ENCODE peak calls at places on chromosomes 13 and 19, in five cellular contexts. M is SK-N-SH, C is HCT116, X is HepG2, T is GM12878. K is an unnamed sample.

GRCh38 chr13:99717959-99718674 is 216.8 kb downstream of the TM9SF2 start:
- DNase-seq in X (no peak), T (no peak), C (no peak), M (no peak), K (no peak)

GRCh38 chr19:32404939-32405430 is 585 bp upstream of the DPY19L3 start:
- DNase-seq in T (no peak), C (no peak), M (no peak), X (peak; percentile 19), K (no peak)

GRCh38 chr13:51785592-51786424 is 18.2 kb downstream of the DHRS12 start:
- DNase-seq in X (no peak), T (no peak), M (peak; percentile 85), C (no peak), K (peak; percentile 45)

GRCh38 chr19:41175825-41176734 is 16.9 kb upstream of the CYP2S1 start:
- DNase-seq in T (no peak), X (peak; percentile 96), C (peak; percentile 92), M (no peak), K (no peak)

GRCh38 chr19:20238025-20238623 is 71.1 kb downstream of the ZNF486 start:
- DNase-seq in M (peak; percentile 80), T (peak; percentile 0), C (no peak), X (no peak), K (peak; percentile 20)

GRCh38 chr13:43876366-43876765 is 3.2 kb downstream of the CCDC122 start:
- DNase-seq in T (no peak), M (no peak), X (no peak), C (no peak), K (no peak)

GRCh38 chr19:1169921-1170885 is 3.9 kb downstream of the SBNO2 start:
- DNase-seq in M (peak; percentile 87), X (no peak), C (no peak), T (no peak), K (no peak)

GRCh38 chr13:25771641-25772478 is 280.0 kb downstream of the SHISA2 start:
- DNase-seq in M (no peak), T (no peak), X (no peak), C (no peak), K (no peak)

GRCh38 chr13:73195091-73195490 is 136.3 kb downstream of the KLF5 start:
- DNase-seq in T (no peak), X (no peak), M (no peak), C (no peak), K (no peak)

GRCh38 chr19:51329411-51329810 is 12.5 kb downstream of the VSIG10L start:
- DNase-seq in M (no peak), T (no peak), X (no peak), C (no peak), K (no peak)

GRCh38 chr19:51327066-51327985 is 14.6 kb downstream of the VSIG10L start:
- DNase-seq in T (no peak), C (no peak), X (peak; percentile 59), M (no peak), K (peak; percentile 96)

GRCh38 chr19:51333836-51334460 is 8.0 kb downstream of the VSIG10L start:
- DNase-seq in M (peak; percentile 58), T (no peak), X (no peak), C (peak; percentile 27), K (peak; percentile 49)

GRCh38 chr19:51331193-51331592 is 10.7 kb downstream of the VSIG10L start:
- DNase-seq in T (no peak), M (no peak), C (no peak), X (no peak), K (no peak)

GRCh38 chr19:51330366-51330765 is 11.6 kb downstream of the VSIG10L start:
- DNase-seq in T (no peak), C (no peak), X (no peak), M (no peak), K (no peak)
- TF ChIP-seq ZBTB33 in T (no peak), C (no peak), X (no peak), M (no peak), K (no peak)

DNA sequence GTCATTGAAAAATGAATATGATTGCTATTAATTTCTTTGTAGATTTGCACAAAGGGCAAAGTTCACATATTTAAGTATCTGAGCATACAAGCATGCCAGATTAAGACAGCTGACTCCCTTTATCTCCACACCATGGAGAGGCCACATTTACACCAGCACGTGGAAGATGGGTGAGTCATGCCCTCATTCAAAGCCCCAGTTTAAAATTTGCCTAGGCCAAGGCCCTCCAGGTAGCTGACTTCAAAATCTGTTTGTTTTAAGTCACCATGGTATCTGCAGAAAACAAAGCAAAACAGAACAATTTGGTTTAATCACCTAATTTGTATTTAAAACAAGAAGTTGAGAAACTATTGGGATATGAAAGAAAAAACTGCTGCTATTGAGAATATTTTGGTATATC is 109.2 kb downstream of the ESD start:
- DNase-seq in T (no peak), X (peak; percentile 80), M (no peak), C (peak; percentile 3), K (no peak)
- TF ChIP-seq ZBTB33 in T (no peak), X (no peak), M (no peak), C (no peak), K (no peak)

DNA sequence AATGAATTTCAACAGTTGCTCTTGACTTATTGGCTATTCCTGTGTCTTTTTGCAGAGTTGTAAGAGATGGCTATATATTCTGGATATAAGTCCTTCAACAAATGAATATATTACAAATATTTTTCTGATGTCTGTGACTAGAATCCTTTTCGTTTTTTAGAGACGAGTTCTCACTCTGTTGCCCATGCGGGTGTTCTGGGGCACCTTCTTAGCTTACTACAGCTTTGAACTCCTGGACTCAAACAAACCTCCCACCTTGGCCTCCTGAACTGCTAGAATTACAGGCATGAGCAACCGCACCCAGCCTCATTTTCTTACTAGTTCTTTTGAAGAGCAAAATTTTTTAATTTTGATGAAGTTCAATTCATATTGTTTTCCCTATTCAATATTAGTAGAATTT is 287.8 kb downstream of the LIG4 start:
- DNase-seq in M (no peak), C (no peak), X (no peak), T (no peak), K (no peak)
- TF ChIP-seq ZBTB33 in M (no peak), C (no peak), X (no peak), T (no peak), K (no peak)

GRCh38 chr19:46201413-46202310 is 27.9 kb upstream of the IGFL1 start:
- DNase-seq in M (no peak), T (no peak), X (no peak), C (no peak), K (no peak)

GRCh38 chr19:46205183-46205984 is 24.2 kb upstream of the IGFL1 start:
- DNase-seq in M (no peak), X (no peak), T (no peak), C (no peak), K (peak; percentile 33)

GRCh38 chr19:46202426-46202825 is 27.1 kb upstream of the IGFL1 start:
- DNase-seq in X (no peak), C (no peak), T (no peak), M (no peak), K (no peak)

GRCh38 chr19:46204008-46204407 is 25.5 kb upstream of the IGFL1 start:
- DNase-seq in M (no peak), X (no peak), T (no peak), C (no peak), K (no peak)

GRCh38 chr19:46202872-46203860 is 26.4 kb upstream of the IGFL1 start:
- DNase-seq in T (no peak), C (no peak), M (no peak), X (peak; percentile 14), K (no peak)
- TF ChIP-seq ZBTB33 in T (no peak), C (no peak), M (no peak), X (no peak), K (peak; percentile 14)

DNA sequence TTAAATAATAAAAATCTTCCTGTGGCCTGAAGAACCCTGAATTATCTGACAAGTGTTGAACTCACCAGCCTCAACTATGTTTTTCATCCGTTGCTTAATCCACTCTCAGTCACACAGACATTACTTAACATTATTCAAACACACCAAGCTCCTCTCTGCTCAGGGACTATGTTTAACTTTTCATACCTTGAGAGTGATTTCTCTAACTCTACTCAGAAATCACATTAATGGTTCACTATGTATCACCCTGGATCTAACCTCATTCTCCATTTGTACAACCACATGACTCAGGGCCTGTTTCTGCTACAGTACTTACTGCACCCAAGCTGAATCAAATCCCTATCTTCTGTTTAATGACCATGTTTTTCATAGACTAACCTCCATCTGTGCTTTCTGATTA is 553.8 kb upstream of the PRR20A start:
- DNase-seq in C (no peak), T (no peak), X (no peak), M (no peak), K (no peak)
- TF ChIP-seq ZBTB33 in C (no peak), T (no peak), X (no peak), M (no peak), K (no peak)

DNA sequence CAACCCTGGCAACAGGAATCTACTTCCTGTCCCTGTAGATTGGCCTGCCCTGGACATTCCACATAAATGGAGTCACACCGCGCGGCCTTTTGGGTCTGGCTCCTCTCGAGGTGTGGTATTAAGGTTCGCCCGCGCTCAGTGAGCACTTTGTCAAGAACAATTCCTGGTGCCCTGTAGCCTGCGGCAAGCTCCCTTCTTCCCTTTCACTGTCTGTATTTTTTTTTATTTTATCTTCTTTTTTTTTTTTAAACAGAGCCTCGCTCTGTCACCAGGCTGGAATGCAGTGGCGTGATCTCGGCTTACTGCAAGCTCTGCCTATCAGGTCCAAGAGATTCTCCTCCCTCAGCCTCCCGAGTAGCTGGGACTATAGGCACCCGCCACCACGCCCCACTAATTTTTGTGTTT is 28.3 kb downstream of the PEX11G start:
- DNase-seq in X (no peak), T (no peak), C (no peak), M (no peak), K (no peak)
- TF ChIP-seq ZBTB33 in X (no peak), T (no peak), C (no peak), M (no peak), K (no peak)

DNA sequence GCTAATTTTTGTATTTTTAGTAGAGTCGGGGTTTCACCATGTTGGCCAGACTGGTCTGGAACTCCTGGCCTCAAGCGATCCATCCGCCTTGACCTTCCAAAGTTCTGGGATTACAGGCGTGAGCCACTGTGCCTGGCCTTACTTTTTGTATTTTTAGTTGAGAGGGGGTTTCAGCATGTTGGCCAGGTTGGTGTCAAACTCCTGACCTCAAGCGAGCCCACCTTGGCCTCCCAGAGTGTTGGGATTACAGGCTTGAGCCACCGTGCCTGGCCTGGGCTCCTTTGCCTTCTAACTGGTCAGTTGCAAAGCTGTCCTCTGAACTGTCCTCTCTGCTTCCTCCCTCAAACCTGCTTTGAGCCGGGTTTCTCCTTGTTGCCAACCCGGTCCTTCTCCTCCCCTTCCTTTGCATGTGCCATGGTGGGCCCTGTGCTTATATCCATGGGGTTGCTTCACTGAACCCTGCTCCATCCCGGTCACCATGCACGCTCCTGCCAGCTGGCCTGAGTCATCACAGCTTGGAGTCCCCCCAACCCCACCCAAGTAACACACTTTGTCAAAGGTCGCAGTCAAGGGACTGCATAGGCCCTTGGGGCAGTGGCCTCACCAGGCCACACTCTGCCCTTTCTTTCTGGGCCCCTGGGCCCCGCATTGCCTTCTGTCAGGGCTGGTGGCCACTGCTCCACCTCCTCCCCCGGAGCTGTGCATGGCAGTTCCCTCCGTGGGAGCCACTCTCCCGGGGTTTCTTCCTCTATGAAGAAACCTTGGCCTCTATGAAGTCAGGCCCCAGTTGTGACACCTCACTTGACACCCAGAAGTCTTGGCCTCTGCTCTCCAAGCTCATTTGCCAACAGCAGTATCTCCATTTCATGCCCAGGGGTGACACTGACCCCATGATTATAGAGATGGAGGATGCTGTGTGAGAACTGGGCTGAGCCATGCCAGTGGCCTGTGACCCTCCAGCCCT is 21.3 kb downstream of the WTIP start:
- DNase-seq in M (peak; percentile 9), T (no peak), X (no peak), C (no peak), K (no peak)
- TF ChIP-seq ZBTB33 in M (no peak), T (no peak), X (no peak), C (no peak), K (no peak)

K was measured in K562.